ENCODE peak calls at places on chromosome 14, in four cellular contexts. T is NCI-H748 treated with DMSO at 0.1 percent for 48 hours, X is prostate gland, C is left ventricle myocardium inferior. R is an unnamed sample.

GRCh38 chr14:104239866-104240301 is 101.5 kb downstream of the KIF26A start:
- DNase-seq in C (no peak), X (no peak), T (no peak), R (no peak)

GRCh38 chr14:91369628-91370445 is 47.8 kb downstream of the CCDC88C start:
- DNase-seq in X (peak), T (no peak), C (no peak), R (peak)

GRCh38 chr14:60165547-60165876 is 314 bp upstream of the DHRS7 start:
- DNase-seq in X (no peak), C (no peak), T (no peak), R (no peak)

GRCh38 chr14:101077511-101078074 is 174.1 kb upstream of the RTL1 start:
- DNase-seq in T (no peak), C (no peak), X (no peak), R (peak)

GRCh38 chr14:105089746-105090492 is 24.7 kb upstream of the GPR132 start:
- DNase-seq in C (no peak), X (no peak), T (no peak), R (no peak)

GRCh38 chr14:50116986-50117385 is 614 bp upstream of the VCPKMT start:
- DNase-seq in T (no peak), C (no peak), X (no peak), R (no peak)

GRCh38 chr14:83706555-83706954 is 1823.4 kb upstream of the FLRT2 start:
- DNase-seq in C (no peak), X (no peak), T (peak), R (no peak)

GRCh38 chr14:60512952-60513554 is 4.1 kb downstream of the SIX6 start:
- DNase-seq in C (no peak), X (no peak), T (no peak), R (no peak)

GRCh38 chr14:99659333-99659741 is 14.4 kb downstream of the HHIPL1 start:
- DNase-seq in T (no peak), C (no peak), X (no peak), R (no peak)

GRCh38 chr14:77120771-77121743 is 20.5 kb downstream of the ZDHHC22 start:
- DNase-seq in C (no peak), X (no peak), T (no peak), R (peak)

GRCh38 chr14:38762436-38762835 is 340.6 kb downstream of the SEC23A start:
- DNase-seq in T (no peak), C (no peak), X (no peak), R (no peak)

GRCh38 chr14:90111895-90112534 is 50.2 kb downstream of the KCNK13 start:
- DNase-seq in T (no peak), X (no peak), C (no peak), R (no peak)

GRCh38 chr14:96479435-96480146 is 22.6 kb upstream of the PAPOLA start:
- DNase-seq in T (no peak), X (no peak), C (no peak), R (peak)

GRCh38 chr14:91311284-91311662 is 66.8 kb upstream of the GPR68 start:
- DNase-seq in T (no peak), X (no peak), C (no peak), R (no peak)

GRCh38 chr14:92310776-92311375 is 12.1 kb upstream of the SLC24A4 start:
- DNase-seq in X (no peak), C (no peak), T (no peak), R (no peak)

GRCh38 chr14:72420749-72421452 is 473.0 kb downstream of the DPF3 start:
- DNase-seq in C (peak), X (peak), T (peak), R (peak)

GRCh38 chr14:33987565-33988080 is 36.7 kb upstream of the EGLN3 start:
- DNase-seq in T (peak), C (no peak), X (no peak), R (peak)

GRCh38 chr14:56195727-56196126 is 77.5 kb downstream of the PELI2 start:
- DNase-seq in X (no peak), T (peak), C (no peak), R (peak)

GRCh38 chr14:52071675-52072074 is 2.8 kb upstream of the NID2 start:
- DNase-seq in C (no peak), T (peak), X (no peak), R (no peak)

GRCh38 chr14:75977544-75977943 is 4.3 kb downstream of the TGFB3 start:
- DNase-seq in T (no peak), C (no peak), X (no peak), R (no peak)

GRCh38 chr14:23727566-23728335 is 91.6 kb downstream of the DHRS2 start:
- DNase-seq in C (no peak), X (no peak), T (no peak), R (no peak)

GRCh38 chr14:103527408-103528157 is 1.4 kb upstream of the TRMT61A start:
- DNase-seq in C (no peak), X (no peak), T (no peak), R (peak)

GRCh38 chr14:96838449-96838848 is 41.3 kb downstream of the VRK1 start:
- DNase-seq in T (no peak), X (no peak), C (no peak), R (no peak)

GRCh38 chr14:22839159-22839779 is 2.9 kb downstream of the MMP14 start:
- DNase-seq in T (no peak), X (peak), C (no peak), R (no peak)

GRCh38 chr14:84064756-84065155 is 1465.2 kb upstream of the FLRT2 start:
- DNase-seq in C (no peak), T (no peak), X (no peak), R (no peak)

GRCh38 chr14:35556548-35556947 is 22.6 kb downstream of the INSM2 start:
- DNase-seq in T (no peak), C (no peak), X (no peak), R (no peak)

GRCh38 chr14:38342803-38343202 is 86.9 kb upstream of the CLEC14A start:
- DNase-seq in C (no peak), X (no peak), T (no peak), R (no peak)

GRCh38 chr14:20775043-20775442 is 6.0 kb upstream of the RNASE6 start:
- DNase-seq in C (no peak), T (no peak), X (no peak), R (no peak)

GRCh38 chr14:44379292-44379977 is 127.6 kb downstream of the FSCB start:
- DNase-seq in T (no peak), C (no peak), X (no peak), R (no peak)

GRCh38 chr14:69014829-69015259 is 35.7 kb upstream of the ACTN1 start:
- DNase-seq in C (no peak), X (no peak), T (no peak), R (no peak)

GRCh38 chr14:77045570-77045890 is 17.0 kb upstream of the IRF2BPL start:
- DNase-seq in X (peak), C (no peak), T (no peak), R (no peak)

GRCh38 chr14:51293149-51293925 is 53.3 kb downstream of the TMX1 start:
- DNase-seq in T (no peak), C (peak), X (no peak), R (no peak)

GRCh38 chr14:103073876-103074698 is 9.9 kb upstream of the LBHD2 start:
- DNase-seq in X (no peak), T (no peak), C (peak), R (no peak)

GRCh38 chr14:49250109-49250508 is 336.1 kb downstream of the RPS29 start:
- DNase-seq in T (no peak), X (no peak), C (no peak), R (no peak)

GRCh38 chr14:77007975-77008421 is 20.5 kb downstream of the IRF2BPL start:
- DNase-seq in C (peak), T (no peak), X (peak), R (peak)

GRCh38 chr14:86892167-86892956 is 1100.6 kb downstream of the GALC start:
- DNase-seq in X (no peak), T (no peak), C (no peak), R (no peak)

GRCh38 chr14:100639280-100639679 is 52.1 kb upstream of the BEGAIN start:
- DNase-seq in X (no peak), C (no peak), T (no peak), R (no peak)